ENCODE peak calls at places on chromosomes 7 and 10, in five cellular contexts. Y is mammary epithelial cell, M is WTC11, C is NCI-H345, R is neural crest cell. A is an unnamed sample.

GRCh38 chr7:135977742-135978066 is 545 bp upstream of the MTPN start:
- DNase-seq in Y (no peak), M (no peak), C (no peak), R (no peak), A (no peak)

GRCh38 chr7:128299109-128299514 is 44.6 kb downstream of the RBM28 start:
- DNase-seq in Y (no peak), M (peak; percentile 33), C (no peak), R (no peak), A (no peak)

GRCh38 chr10:43322321-43322720 is 49.1 kb upstream of the FXYD4 start:
- DNase-seq in Y (no peak), M (no peak), C (no peak), R (no peak), A (peak; percentile 8)

GRCh38 chr10:126373137-126373536 is 15.1 kb downstream of the ADAM12 start:
- DNase-seq in Y (no peak), M (no peak), C (no peak), R (no peak), A (no peak)

GRCh38 chr10:112958275-112958995 is 8.4 kb downstream of the TCF7L2 start:
- DNase-seq in Y (no peak), M (no peak), C (no peak), R (no peak), A (no peak)

GRCh38 chr7:138286846-138287245 is 173.2 kb upstream of the TRIM24 start:
- DNase-seq in Y (no peak), M (no peak), C (no peak), R (no peak), A (no peak)

GRCh38 chr10:129522041-129522585 is 55.1 kb downstream of the MGMT start:
- DNase-seq in Y (peak; percentile 14), M (peak; percentile 36), C (no peak), R (no peak), A (no peak)

GRCh38 chr10:14235511-14235910 is 95.2 kb downstream of the FRMD4A start:
- DNase-seq in Y (no peak), M (no peak), C (no peak), R (no peak), A (no peak)

GRCh38 chr7:5363729-5364128 is 59.9 kb downstream of the TNRC18 start:
- DNase-seq in Y (no peak), M (no peak), C (no peak), R (no peak), A (no peak)

GRCh38 chr10:70652761-70653657 is 19.3 kb upstream of the ADAMTS14 start:
- DNase-seq in Y (peak; percentile 94), M (no peak), C (no peak), R (no peak), A (no peak)

GRCh38 chr7:506921-507622 is 12.6 kb downstream of the PDGFA start:
- DNase-seq in Y (no peak), M (no peak), C (no peak), R (no peak), A (no peak)

GRCh38 chr7:2355079-2356008 is 717 bp downstream of the EIF3B start:
- DNase-seq in Y (peak; percentile 18), M (peak; percentile 34), C (no peak), R (peak; percentile 14), A (no peak)

A was measured in bronchial epithelial cell.